ENCODE peak calls at places on chromosome 16, in five cellular contexts. One of them, this sample, is unnamed.

GRCh38 chr16:3950343-3951193 is 70.1 kb upstream of the CREBBP start:
- DNase-seq in progenitor cell of endocrine pancreas: no peak
- DNase-seq in heart right ventricle: peak
- DNase-seq in BJ: peak
- DNase-seq in prostate gland: peak
- DNase-seq in this sample: peak

GRCh38 chr16:66223176-66223780 is 143.2 kb upstream of the CDH5 start:
- DNase-seq in progenitor cell of endocrine pancreas: no peak
- DNase-seq in heart right ventricle: no peak
- DNase-seq in BJ: no peak
- DNase-seq in prostate gland: no peak
- DNase-seq in this sample: peak

GRCh38 chr16:57316390-57317017 is 32.0 kb upstream of the PLLP start:
- DNase-seq in progenitor cell of endocrine pancreas: no peak
- DNase-seq in heart right ventricle: no peak
- DNase-seq in BJ: peak
- DNase-seq in prostate gland: no peak
- DNase-seq in this sample: peak

GRCh38 chr16:69930117-69930776 is 20.9 kb upstream of the CLEC18A start:
- DNase-seq in progenitor cell of endocrine pancreas: peak
- DNase-seq in heart right ventricle: peak
- DNase-seq in BJ: no peak
- DNase-seq in prostate gland: peak
- DNase-seq in this sample: peak

GRCh38 chr16:57721765-57722499 is 13.6 kb upstream of the KATNB1 start:
- DNase-seq in progenitor cell of endocrine pancreas: no peak
- DNase-seq in heart right ventricle: no peak
- DNase-seq in BJ: no peak
- DNase-seq in prostate gland: no peak
- DNase-seq in this sample: no peak

GRCh38 chr16:57807968-57808528 is 5.8 kb upstream of the KIFC3 start:
- DNase-seq in progenitor cell of endocrine pancreas: peak
- DNase-seq in heart right ventricle: peak
- DNase-seq in BJ: peak
- DNase-seq in prostate gland: peak
- DNase-seq in this sample: peak

GRCh38 chr16:14150796-14151195 is 79.7 kb downstream of the MRTFB start:
- DNase-seq in progenitor cell of endocrine pancreas: no peak
- DNase-seq in heart right ventricle: no peak
- DNase-seq in BJ: no peak
- DNase-seq in prostate gland: no peak
- DNase-seq in this sample: no peak

GRCh38 chr16:10150906-10151305 is 31.3 kb downstream of the GRIN2A start:
- DNase-seq in progenitor cell of endocrine pancreas: no peak
- DNase-seq in heart right ventricle: no peak
- DNase-seq in BJ: no peak
- DNase-seq in prostate gland: no peak
- DNase-seq in this sample: no peak

GRCh38 chr16:68839831-68840230 is 3.5 kb upstream of the TANGO6 start:
- DNase-seq in progenitor cell of endocrine pancreas: no peak
- DNase-seq in heart right ventricle: no peak
- DNase-seq in BJ: peak
- DNase-seq in prostate gland: peak
- DNase-seq in this sample: no peak

GRCh38 chr16:73196670-73197069 is 148.7 kb upstream of the ZFHX3 start:
- DNase-seq in progenitor cell of endocrine pancreas: no peak
- DNase-seq in heart right ventricle: peak
- DNase-seq in BJ: no peak
- DNase-seq in prostate gland: peak
- DNase-seq in this sample: peak

GRCh38 chr16:88983771-88984687 is 7.0 kb upstream of the CBFA2T3 start:
- DNase-seq in progenitor cell of endocrine pancreas: no peak
- DNase-seq in heart right ventricle: peak
- DNase-seq in BJ: no peak
- DNase-seq in prostate gland: no peak
- DNase-seq in this sample: no peak

GRCh38 chr16:82152192-82152591 is 17.8 kb downstream of the MPHOSPH6 start:
- DNase-seq in progenitor cell of endocrine pancreas: no peak
- DNase-seq in heart right ventricle: no peak
- DNase-seq in BJ: no peak
- DNase-seq in prostate gland: no peak
- DNase-seq in this sample: no peak

GRCh38 chr16:77551352-77551751 is 116.5 kb upstream of the ADAMTS18 start:
- DNase-seq in progenitor cell of endocrine pancreas: no peak
- DNase-seq in heart right ventricle: no peak
- DNase-seq in BJ: no peak
- DNase-seq in prostate gland: no peak
- DNase-seq in this sample: no peak

GRCh38 chr16:590875-591200 is 972 bp downstream of the RAB40C start:
- DNase-seq in progenitor cell of endocrine pancreas: no peak
- DNase-seq in heart right ventricle: no peak
- DNase-seq in BJ: no peak
- DNase-seq in prostate gland: no peak
- DNase-seq in this sample: no peak

GRCh38 chr16:588889-589657 is 793 bp upstream of the RAB40C start:
- DNase-seq in progenitor cell of endocrine pancreas: peak
- DNase-seq in heart right ventricle: peak
- DNase-seq in BJ: peak
- DNase-seq in prostate gland: peak
- DNase-seq in this sample: peak

GRCh38 chr16:588639-588888 is 1.3 kb upstream of the RAB40C start:
- DNase-seq in progenitor cell of endocrine pancreas: peak
- DNase-seq in heart right ventricle: peak
- DNase-seq in BJ: no peak
- DNase-seq in prostate gland: no peak
- DNase-seq in this sample: peak

GRCh38 chr16:590165-590874 is 454 bp downstream of the RAB40C start:
- DNase-seq in progenitor cell of endocrine pancreas: no peak
- DNase-seq in heart right ventricle: peak
- DNase-seq in BJ: no peak
- DNase-seq in prostate gland: no peak
- DNase-seq in this sample: peak

GRCh38 chr16:589658-590159 is at the start of gene RAB40C:
- DNase-seq in progenitor cell of endocrine pancreas: peak
- DNase-seq in heart right ventricle: peak
- DNase-seq in BJ: peak
- DNase-seq in prostate gland: peak
- DNase-seq in this sample: peak
- TF ChIP-seq CTCF in progenitor cell of endocrine pancreas: no peak
- TF ChIP-seq CTCF in heart right ventricle: peak
- TF ChIP-seq CTCF in BJ: peak
- TF ChIP-seq CTCF in prostate gland: no peak
- TF ChIP-seq CTCF in this sample: no peak

DNA sequence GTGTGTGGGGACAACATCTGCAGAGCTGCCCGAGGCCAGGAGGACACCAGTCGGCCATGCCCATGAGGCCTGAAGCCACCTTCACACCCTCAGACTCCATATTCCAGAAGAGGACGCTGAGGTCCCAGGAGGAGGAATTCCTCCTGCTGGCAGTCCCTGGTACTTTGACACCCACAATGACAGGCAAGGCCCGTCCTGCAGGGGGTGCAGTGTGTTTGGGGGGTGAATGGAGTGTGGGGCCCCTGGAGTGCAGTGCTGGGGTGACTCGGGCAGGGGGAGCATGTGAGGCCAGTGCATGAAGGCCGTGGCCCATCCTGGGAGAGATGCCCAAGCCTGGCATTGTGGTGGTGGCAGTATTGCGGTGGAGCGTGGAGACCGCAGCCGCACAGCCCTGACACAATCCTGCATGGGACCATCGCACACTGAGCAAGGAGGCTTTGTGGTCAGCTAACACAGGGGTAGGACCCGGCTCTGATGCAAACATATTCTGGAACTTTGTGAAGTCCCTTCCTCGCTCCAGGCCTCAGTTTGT is 52.2 kb downstream of the ZDHHC7 start:
- DNase-seq in progenitor cell of endocrine pancreas: no peak
- DNase-seq in heart right ventricle: no peak
- DNase-seq in BJ: no peak
- DNase-seq in prostate gland: no peak
- DNase-seq in this sample: no peak
- TF ChIP-seq CTCF in progenitor cell of endocrine pancreas: peak
- TF ChIP-seq CTCF in heart right ventricle: no peak
- TF ChIP-seq CTCF in BJ: peak
- TF ChIP-seq CTCF in prostate gland: no peak
- TF ChIP-seq CTCF in this sample: peak

GRCh38 chr16:64130140-64130539 is 991.7 kb downstream of the CDH11 start:
- DNase-seq in progenitor cell of endocrine pancreas: no peak
- DNase-seq in heart right ventricle: no peak
- DNase-seq in BJ: no peak
- DNase-seq in prostate gland: no peak
- DNase-seq in this sample: no peak

GRCh38 chr16:64133396-64133795 is 988.5 kb downstream of the CDH11 start:
- DNase-seq in progenitor cell of endocrine pancreas: no peak
- DNase-seq in heart right ventricle: no peak
- DNase-seq in BJ: no peak
- DNase-seq in prostate gland: no peak
- DNase-seq in this sample: no peak

GRCh38 chr16:64132686-64133085 is 989.2 kb downstream of the CDH11 start:
- DNase-seq in progenitor cell of endocrine pancreas: no peak
- DNase-seq in heart right ventricle: no peak
- DNase-seq in BJ: no peak
- DNase-seq in prostate gland: no peak
- DNase-seq in this sample: no peak

GRCh38 chr16:64131423-64131822 is 990.4 kb downstream of the CDH11 start:
- DNase-seq in progenitor cell of endocrine pancreas: no peak
- DNase-seq in heart right ventricle: no peak
- DNase-seq in BJ: no peak
- DNase-seq in prostate gland: no peak
- DNase-seq in this sample: no peak

GRCh38 chr16:64132190-64132589 is 989.7 kb downstream of the CDH11 start:
- DNase-seq in progenitor cell of endocrine pancreas: no peak
- DNase-seq in heart right ventricle: no peak
- DNase-seq in BJ: no peak
- DNase-seq in prostate gland: no peak
- DNase-seq in this sample: no peak
- TF ChIP-seq CTCF in progenitor cell of endocrine pancreas: peak
- TF ChIP-seq CTCF in heart right ventricle: no peak
- TF ChIP-seq CTCF in BJ: no peak
- TF ChIP-seq CTCF in prostate gland: no peak
- TF ChIP-seq CTCF in this sample: no peak

DNA sequence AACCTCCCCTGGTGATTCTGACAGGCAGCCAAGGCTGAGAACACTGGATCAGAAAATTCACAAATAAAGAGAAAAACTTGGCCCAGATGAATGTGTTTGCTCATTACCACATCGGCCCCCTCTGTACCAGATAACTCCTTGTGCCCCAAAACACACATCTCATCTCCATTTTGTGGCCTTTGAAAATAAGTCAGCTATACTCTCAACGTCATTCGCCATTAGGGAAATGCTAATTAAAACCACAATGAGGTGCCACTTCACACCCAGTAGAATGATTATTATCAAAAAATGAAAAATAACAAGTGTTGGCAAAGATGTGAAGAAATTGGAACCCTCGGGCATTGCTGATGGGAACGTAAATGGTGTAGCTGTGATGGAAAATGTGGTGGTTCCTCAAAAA is 34.6 kb upstream of the AKTIP start:
- DNase-seq in progenitor cell of endocrine pancreas: no peak
- DNase-seq in heart right ventricle: no peak
- DNase-seq in BJ: no peak
- DNase-seq in prostate gland: no peak
- DNase-seq in this sample: no peak
- TF ChIP-seq CTCF in progenitor cell of endocrine pancreas: no peak
- TF ChIP-seq CTCF in heart right ventricle: no peak
- TF ChIP-seq CTCF in BJ: no peak
- TF ChIP-seq CTCF in prostate gland: no peak
- TF ChIP-seq CTCF in this sample: no peak

GRCh38 chr16:27803775-27804549 is 254.0 kb downstream of the KATNIP start:
- DNase-seq in progenitor cell of endocrine pancreas: no peak
- DNase-seq in heart right ventricle: no peak
- DNase-seq in BJ: no peak
- DNase-seq in prostate gland: no peak
- DNase-seq in this sample: no peak

GRCh38 chr16:27800817-27801216 is 250.9 kb downstream of the KATNIP start:
- DNase-seq in progenitor cell of endocrine pancreas: no peak
- DNase-seq in heart right ventricle: no peak
- DNase-seq in BJ: no peak
- DNase-seq in prostate gland: no peak
- DNase-seq in this sample: no peak

GRCh38 chr16:27799866-27800265 is 249.9 kb downstream of the KATNIP start:
- DNase-seq in progenitor cell of endocrine pancreas: no peak
- DNase-seq in heart right ventricle: no peak
- DNase-seq in BJ: no peak
- DNase-seq in prostate gland: no peak
- DNase-seq in this sample: no peak

GRCh38 chr16:27802664-27803450 is 252.9 kb downstream of the KATNIP start:
- DNase-seq in progenitor cell of endocrine pancreas: no peak
- DNase-seq in heart right ventricle: no peak
- DNase-seq in BJ: no peak
- DNase-seq in prostate gland: no peak
- DNase-seq in this sample: no peak

GRCh38 chr16:27801259-27801945 is 251.5 kb downstream of the KATNIP start:
- DNase-seq in progenitor cell of endocrine pancreas: no peak
- DNase-seq in heart right ventricle: no peak
- DNase-seq in BJ: no peak
- DNase-seq in prostate gland: no peak
- DNase-seq in this sample: no peak
- TF ChIP-seq CTCF in progenitor cell of endocrine pancreas: no peak
- TF ChIP-seq CTCF in heart right ventricle: no peak
- TF ChIP-seq CTCF in BJ: no peak
- TF ChIP-seq CTCF in prostate gland: no peak
- TF ChIP-seq CTCF in this sample: no peak

DNA sequence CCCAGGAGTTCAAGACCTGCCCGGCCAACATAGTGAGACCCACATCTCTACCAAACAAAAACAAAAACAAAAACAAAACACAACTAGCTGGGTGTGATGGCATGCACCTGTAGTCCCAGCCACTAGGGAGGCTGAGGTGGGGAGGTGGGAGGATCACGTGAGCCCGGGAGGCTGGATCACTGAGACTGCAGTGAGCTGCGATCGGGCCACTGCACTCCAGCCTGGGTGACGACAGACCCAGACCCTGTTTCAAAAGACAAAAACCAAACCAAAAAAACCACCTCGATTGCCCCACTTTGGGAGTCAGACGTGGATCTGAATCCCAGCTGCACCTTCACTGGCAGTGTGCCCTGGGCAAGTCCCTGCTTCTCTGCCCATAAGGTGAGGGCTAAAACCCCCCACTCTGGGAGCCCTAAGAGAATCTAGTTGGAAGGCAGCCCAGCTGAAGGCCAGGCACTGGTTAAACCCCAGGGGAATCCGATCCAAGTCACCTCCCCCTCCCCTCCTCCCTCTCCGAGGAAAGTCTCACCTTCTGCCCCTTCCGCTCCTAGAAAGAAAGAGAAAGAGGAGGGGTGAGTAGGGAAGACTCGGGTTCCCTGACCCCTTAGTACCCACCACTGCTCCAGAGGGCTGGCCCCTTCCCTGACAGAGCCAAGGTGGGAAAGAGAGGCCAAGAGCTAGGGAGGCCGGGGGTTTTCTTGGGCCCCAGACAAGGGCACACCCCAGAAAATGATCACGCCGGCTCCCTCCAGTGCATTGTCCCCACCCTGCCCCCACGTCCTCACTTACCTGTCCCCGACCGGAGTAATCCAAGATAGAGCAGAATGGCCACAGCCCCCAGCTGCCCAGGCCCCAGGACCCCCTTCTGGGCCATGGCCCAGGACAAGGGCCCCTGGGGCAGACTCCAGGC is 647 bp downstream of the PRSS8 start:
- DNase-seq in progenitor cell of endocrine pancreas: no peak
- DNase-seq in heart right ventricle: no peak
- DNase-seq in BJ: no peak
- DNase-seq in prostate gland: peak
- DNase-seq in this sample: peak
- TF ChIP-seq CTCF in progenitor cell of endocrine pancreas: peak
- TF ChIP-seq CTCF in heart right ventricle: no peak
- TF ChIP-seq CTCF in BJ: no peak
- TF ChIP-seq CTCF in prostate gland: no peak
- TF ChIP-seq CTCF in this sample: no peak

GRCh38 chr16:29757950-29758466 is 12.2 kb upstream of the C16orf54 start:
- DNase-seq in progenitor cell of endocrine pancreas: no peak
- DNase-seq in heart right ventricle: no peak
- DNase-seq in BJ: peak
- DNase-seq in prostate gland: no peak
- DNase-seq in this sample: no peak
- TF ChIP-seq CTCF in progenitor cell of endocrine pancreas: peak
- TF ChIP-seq CTCF in heart right ventricle: no peak
- TF ChIP-seq CTCF in BJ: peak
- TF ChIP-seq CTCF in prostate gland: no peak
- TF ChIP-seq CTCF in this sample: no peak